ENCODE peak calls at places on chromosomes 12 and 14, in six cellular contexts. Y, X, A, V, C and P are unnamed samples.

GRCh38 chr12:10363922-10364838 is 25.7 kb downstream of the KLRK1 start:
- DNase-seq in A (no peak), V (peak), C (peak), Y (peak), X (no peak), P (peak)

GRCh38 chr14:81169711-81170103 is 51.1 kb downstream of the GTF2A1 start:
- DNase-seq in Y (no peak), V (peak), A (no peak), X (no peak), C (peak), P (no peak)

GRCh38 chr14:55104051-55104954 is 24.7 kb upstream of the LGALS3 start:
- DNase-seq in A (no peak), C (no peak), Y (no peak), X (no peak), V (no peak), P (no peak)

GRCh38 chr12:45284096-45284901 is 68.4 kb downstream of the ANO6 start:
- DNase-seq in X (no peak), V (no peak), A (no peak), Y (peak), C (no peak), P (no peak)

GRCh38 chr12:52691076-52691764 is 11.0 kb upstream of the KRT1 start:
- DNase-seq in Y (no peak), C (peak), A (no peak), V (no peak), X (peak), P (no peak)

GRCh38 chr14:41873379-41874034 is 266.8 kb downstream of the LRFN5 start:
- DNase-seq in A (no peak), Y (no peak), X (no peak), V (no peak), C (no peak), P (no peak)

GRCh38 chr12:42474391-42474790 is 115.2 kb downstream of the PRICKLE1 start:
- DNase-seq in C (no peak), V (no peak), Y (peak), X (no peak), A (no peak), P (no peak)

GRCh38 chr12:101018540-101018939 is 191.5 kb downstream of the SLC5A8 start:
- DNase-seq in X (no peak), A (no peak), V (no peak), Y (peak), C (no peak), P (no peak)

GRCh38 chr12:100401660-100402059 is 44.8 kb downstream of the SLC17A8 start:
- DNase-seq in V (no peak), A (no peak), C (no peak), X (no peak), Y (peak), P (no peak)

GRCh38 chr14:51209457-51209856 is 30.6 kb upstream of the TMX1 start:
- DNase-seq in X (no peak), C (no peak), V (no peak), Y (peak), A (no peak), P (no peak)

GRCh38 chr14:53542692-53543091 is 389.6 kb upstream of the DDHD1 start:
- DNase-seq in A (no peak), X (no peak), Y (peak), C (no peak), V (no peak), P (no peak)

GRCh38 chr12:91262023-91262676 is 79.5 kb upstream of the DCN start:
- DNase-seq in A (no peak), V (no peak), X (no peak), Y (no peak), C (no peak), P (no peak)

GRCh38 chr12:116284401-116284800 is 6.9 kb upstream of the MED13L start:
- DNase-seq in C (no peak), Y (no peak), V (no peak), X (no peak), A (no peak), P (no peak)

GRCh38 chr14:74476107-74476506 is 17.0 kb downstream of the NPC2 start:
- DNase-seq in C (no peak), X (no peak), A (no peak), Y (no peak), V (no peak), P (no peak)

GRCh38 chr12:75706786-75707605 is 195.6 kb upstream of the KRR1 start:
- DNase-seq in V (no peak), X (no peak), A (no peak), Y (peak), C (no peak), P (no peak)

GRCh38 chr12:108516511-108517275 is 1.6 kb downstream of the FICD start:
- DNase-seq in V (no peak), Y (peak), X (no peak), A (no peak), C (no peak), P (peak)

GRCh38 chr12:8687846-8688601 is 9.8 kb upstream of the RIMKLB start:
- DNase-seq in C (no peak), A (peak), Y (peak), V (no peak), X (no peak), P (peak)

GRCh38 chr14:55707365-55707804 is 127.4 kb downstream of the KTN1 start:
- DNase-seq in C (no peak), V (no peak), Y (peak), A (no peak), X (no peak), P (no peak)

GRCh38 chr12:109461049-109461845 is 15.9 kb downstream of the KCTD10 start:
- DNase-seq in X (no peak), Y (peak), C (no peak), A (no peak), V (no peak), P (no peak)

GRCh38 chr12:109625131-109625559 is 51.6 kb downstream of the MVK start:
- DNase-seq in C (no peak), V (no peak), A (no peak), X (no peak), Y (peak), P (no peak)

GRCh38 chr14:24416254-24416931 is 13.1 kb downstream of the CBLN3 start:
- DNase-seq in C (no peak), X (no peak), Y (no peak), A (no peak), V (no peak), P (peak)